ENCODE peak calls at places on chromosomes 3 and 15, in four cellular contexts. P is AG04449, N is OCI-LY7, C is fibroblast of villous mesenchyme. E is an unnamed sample.

GRCh38 chr3:13650210-13651056 is 101.5 kb downstream of the FBLN2 start:
- DNase-seq in P (no peak), N (peak; percentile 78), C (peak; percentile 61), E (peak; percentile 51)

GRCh38 chr3:42732196-42732828 is 29.7 kb upstream of the HHATL start:
- DNase-seq in P (no peak), N (no peak), C (no peak), E (no peak)

GRCh38 chr15:43361313-43361903 is 9.4 kb downstream of the ZSCAN29 start:
- DNase-seq in P (no peak), N (no peak), C (no peak), E (no peak)

GRCh38 chr3:8852511-8852910 is 83.1 kb upstream of the OXTR start:
- DNase-seq in P (no peak), N (no peak), C (no peak), E (no peak)

GRCh38 chr3:160184655-160185054 is 40.6 kb upstream of the C3orf80 start:
- DNase-seq in P (peak; percentile 71), N (no peak), C (peak; percentile 90), E (peak; percentile 89)

GRCh38 chr3:66139415-66139814 is 81.4 kb upstream of the SLC25A26 start:
- DNase-seq in P (no peak), N (no peak), C (no peak), E (no peak)

GRCh38 chr3:54831091-54831490 is 96.8 kb downstream of the LRTM1 start:
- DNase-seq in P (no peak), N (no peak), C (no peak), E (no peak)

GRCh38 chr15:78681306-78682012 is 40.4 kb upstream of the CHRNB4 start:
- DNase-seq in P (no peak), N (no peak), C (no peak), E (no peak)

GRCh38 chr3:146160233-146160963 is 586 bp downstream of the PLOD2 start:
- DNase-seq in P (no peak), N (no peak), C (peak; percentile 86), E (peak; percentile 72)

GRCh38 chr3:163490119-163490518 is 1588.2 kb downstream of the SI start:
- DNase-seq in P (no peak), N (peak; percentile 21), C (peak; percentile 24), E (peak; percentile 6)

GRCh38 chr3:126364731-126365301 is 7.6 kb upstream of the KLF15 start:
- DNase-seq in P (no peak), N (peak; percentile 27), C (no peak), E (no peak)

GRCh38 chr3:146117406-146118285 is 43.3 kb downstream of the PLOD2 start:
- DNase-seq in P (peak; percentile 88), N (no peak), C (peak; percentile 94), E (peak; percentile 92)

GRCh38 chr15:47885921-47886320 is 168.6 kb downstream of the SEMA6D start:
- DNase-seq in P (peak; percentile 42), N (no peak), C (peak; percentile 40), E (peak; percentile 86)

GRCh38 chr3:86937306-86937791 is 53.6 kb downstream of the VGLL3 start:
- DNase-seq in P (peak; percentile 97), N (no peak), C (peak; percentile 92), E (peak; percentile 99)

GRCh38 chr3:46935168-46935858 is 41.2 kb downstream of the CCDC12 start:
- DNase-seq in P (peak; percentile 89), N (no peak), C (peak; percentile 98), E (peak; percentile 97)

GRCh38 chr15:94306700-94307650 is 75.6 kb downstream of the MCTP2 start:
- DNase-seq in P (no peak), N (peak; percentile 91), C (no peak), E (peak; percentile 65)

GRCh38 chr3:72767927-72768880 is 80.0 kb downstream of the SHQ1 start:
- DNase-seq in P (no peak), N (no peak), C (peak; percentile 9), E (no peak)

GRCh38 chr3:149658444-149659172 is 783 bp upstream of the WWTR1 start:
- DNase-seq in P (peak; percentile 46), N (no peak), C (peak; percentile 86), E (peak; percentile 85)

GRCh38 chr3:55592572-55592971 is 105.5 kb upstream of the WNT5A start:
- DNase-seq in P (no peak), N (no peak), C (no peak), E (no peak)

DNA sequence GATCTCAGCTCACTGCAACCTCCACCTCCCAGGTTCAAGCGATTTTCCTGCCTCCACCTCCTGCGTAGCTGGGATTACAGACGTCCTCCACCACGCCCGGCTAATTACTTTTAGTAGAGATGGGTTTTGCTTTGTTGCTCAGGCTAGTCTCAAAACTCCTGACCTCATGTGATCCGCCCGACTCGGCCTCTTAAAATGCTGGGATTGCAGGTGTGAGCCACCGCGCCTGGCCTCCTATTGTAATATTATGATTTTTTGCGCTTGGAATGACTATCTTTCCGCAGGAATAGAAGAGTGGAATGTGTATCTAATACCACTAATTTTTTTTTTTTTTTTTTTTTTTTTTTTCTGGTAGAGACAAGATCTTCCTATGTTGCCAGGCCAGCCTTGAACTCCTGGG is 1.8 kb downstream of the ARL8B start:
- DNase-seq in P (no peak), N (no peak), C (no peak), E (no peak)
- H3K4me3 ChIP-seq in P (peak overlapping the region; percentile 93), N (peak overlapping the region; percentile 99), C (peak overlapping the region; percentile 99), E (peak overlapping the region; percentile 96)

GRCh38 chr3:127476936-127477335 is 113.6 kb downstream of the TPRA1 start:
- DNase-seq in P (no peak), N (no peak), C (no peak), E (no peak)

GRCh38 chr3:127475364-127475763 is 115.2 kb downstream of the TPRA1 start:
- DNase-seq in P (no peak), N (no peak), C (no peak), E (no peak)

GRCh38 chr3:127475975-127476374 is 114.6 kb downstream of the TPRA1 start:
- DNase-seq in P (no peak), N (no peak), C (no peak), E (no peak)

GRCh38 chr3:127472506-127472905 is 118.0 kb downstream of the TPRA1 start:
- DNase-seq in P (no peak), N (no peak), C (no peak), E (no peak)

DNA sequence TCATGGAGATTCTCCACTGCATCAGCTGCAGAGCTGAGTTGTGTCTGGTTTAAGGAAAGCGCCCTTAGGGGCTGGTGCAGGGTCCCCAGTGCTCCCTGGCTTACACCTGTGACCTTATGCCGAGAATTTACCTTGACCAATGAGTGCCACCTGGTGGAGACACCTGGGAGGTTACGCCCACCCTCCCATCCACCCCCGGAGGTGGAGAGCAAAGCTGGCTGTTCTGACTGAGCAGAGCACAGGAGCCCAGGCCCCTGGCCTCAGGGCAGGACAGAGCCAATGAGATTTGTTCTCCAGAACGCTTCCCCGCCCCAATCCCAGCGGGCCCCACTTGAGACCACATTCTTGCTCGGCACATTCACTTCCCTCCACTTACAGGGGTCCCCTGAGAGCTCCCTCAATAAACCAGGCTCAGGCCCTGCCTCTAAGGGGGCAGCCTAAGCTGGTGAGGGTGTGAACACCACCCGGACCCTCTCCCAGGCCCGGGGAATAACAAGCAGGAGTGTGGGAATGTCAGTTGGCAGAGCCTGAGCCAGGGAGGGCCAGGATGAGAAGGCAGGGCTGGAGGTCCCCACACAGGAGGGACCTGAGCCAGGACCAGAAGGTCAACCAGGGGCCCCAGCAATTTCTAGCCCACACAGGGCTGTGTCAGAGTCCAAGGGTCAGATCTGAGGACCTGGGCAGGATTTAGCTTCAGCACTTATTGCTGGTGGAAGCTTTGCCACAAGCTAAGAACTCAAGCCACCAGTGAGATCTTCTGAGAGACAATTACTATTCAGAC is 117.1 kb downstream of the TPRA1 start:
- DNase-seq in P (no peak), N (peak; percentile 20), C (no peak), E (no peak)
- TF ChIP-seq CTCF in P (no peak), N (peak; percentile 66), C (no peak), E (no peak)

GRCh38 chr3:10814623-10815022 is 1.4 kb upstream of the SLC6A11 start:
- DNase-seq in P (no peak), N (no peak), C (no peak), E (no peak)

GRCh38 chr3:10815487-10815886 is 541 bp upstream of the SLC6A11 start:
- DNase-seq in P (no peak), N (no peak), C (no peak), E (no peak)

GRCh38 chr3:10816863-10817253 is 830 bp downstream of the SLC6A11 start:
- DNase-seq in P (no peak), N (no peak), C (no peak), E (no peak)

GRCh38 chr3:10817506-10817905 is 1.5 kb downstream of the SLC6A11 start:
- DNase-seq in P (no peak), N (no peak), C (no peak), E (no peak)

GRCh38 chr3:10816019-10816862 is at the start of gene SLC6A11:
- DNase-seq in P (no peak), N (no peak), C (no peak), E (no peak)
- H3K4me3 ChIP-seq in P (no peak within 1 kb of the TSS), N (no peak within 1 kb of the TSS), C (no peak within 1 kb of the TSS), E (no peak within 1 kb of the TSS)

GRCh38 chr3:81173514-81173913 is 587.9 kb downstream of the GBE1 start:
- DNase-seq in P (no peak), N (no peak), C (no peak), E (no peak)
- TF ChIP-seq CTCF in P (no peak), N (peak; percentile 66), C (no peak), E (no peak)

GRCh38 chr15:66848116-66848515 is 146.1 kb downstream of the SMAD6 start:
- DNase-seq in P (no peak), N (no peak), C (no peak), E (no peak)

GRCh38 chr15:66848666-66849392 is 146.8 kb downstream of the SMAD6 start:
- DNase-seq in P (no peak), N (no peak), C (no peak), E (no peak)

GRCh38 chr15:66846811-66847210 is 144.8 kb downstream of the SMAD6 start:
- DNase-seq in P (no peak), N (no peak), C (no peak), E (no peak)

GRCh38 chr15:66846031-66846430 is 144.0 kb downstream of the SMAD6 start:
- DNase-seq in P (no peak), N (no peak), C (no peak), E (no peak)

DNA sequence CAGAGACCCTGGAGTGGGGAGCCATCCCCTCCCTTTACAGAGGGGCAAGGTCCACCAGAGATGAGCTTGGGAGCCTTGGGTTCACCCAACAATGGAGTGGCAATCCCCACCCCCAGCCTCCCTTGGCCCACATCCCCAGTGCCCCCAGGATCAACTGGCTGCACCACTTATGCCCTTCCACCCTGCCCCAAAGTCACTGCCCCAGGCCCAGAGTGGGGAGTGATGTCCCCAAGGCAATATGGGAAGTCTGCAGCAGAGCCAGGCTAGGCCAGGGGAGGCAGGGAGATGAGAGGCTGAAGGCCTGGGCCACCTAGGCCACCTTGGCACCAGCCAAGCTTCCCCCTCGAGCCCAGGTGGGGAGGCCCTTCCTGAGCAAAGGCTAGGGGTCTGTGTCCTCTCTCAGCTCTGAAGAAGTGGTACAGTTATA is 145.5 kb downstream of the SMAD6 start:
- DNase-seq in P (no peak), N (no peak), C (no peak), E (no peak)
- H3K4me3 ChIP-seq in P (no peak overlapping the region), N (no peak overlapping the region), C (no peak overlapping the region), E (no peak overlapping the region)